ENCODE peak calls at places on chromosome 7, in six cellular contexts. O is PC-3, G is esophagus squamous epithelium, U is aorta, X is thoracic aorta, N is MM.1S. B is an unnamed sample.

GRCh38 chr7:34281260-34281659 is 375.9 kb downstream of the BMPER start:
- DNase-seq in O (no peak), G (no peak), U (no peak), X (no peak), N (no peak), B (peak)

GRCh38 chr7:71750290-71750689 is 618.3 kb downstream of the GALNT17 start:
- DNase-seq in O (no peak), G (no peak), U (no peak), X (no peak), N (no peak), B (no peak)

GRCh38 chr7:12635830-12636229 is 51.6 kb upstream of the ARL4A start:
- DNase-seq in O (no peak), G (no peak), U (no peak), X (no peak), N (peak), B (no peak)

GRCh38 chr7:134140889-134141867 is 14.0 kb downstream of the LRGUK start:
- DNase-seq in O (peak), G (no peak), U (peak), X (no peak), N (peak), B (peak)

GRCh38 chr7:106072715-106073091 is 39.4 kb downstream of the SYPL1 start:
- DNase-seq in O (no peak), G (no peak), U (no peak), X (no peak), N (no peak), B (no peak)

GRCh38 chr7:1520574-1521234 is 9.8 kb upstream of the MAFK start:
- DNase-seq in O (peak), G (no peak), U (peak), X (no peak), N (no peak), B (no peak)

GRCh38 chr7:132276986-132277716 is 299.1 kb downstream of the PLXNA4 start:
- DNase-seq in O (peak), G (no peak), U (no peak), X (no peak), N (no peak), B (no peak)

GRCh38 chr7:115135111-115135510 is 213.2 kb downstream of the MDFIC start:
- DNase-seq in O (peak), G (no peak), U (no peak), X (no peak), N (no peak), B (no peak)

GRCh38 chr7:149662591-149663095 is 110.7 kb downstream of the ZNF467 start:
- DNase-seq in O (peak), G (no peak), U (peak), X (peak), N (peak), B (peak)

GRCh38 chr7:7216279-7216678 is 33.9 kb downstream of the C1GALT1 start:
- DNase-seq in O (no peak), G (no peak), U (no peak), X (no peak), N (no peak), B (no peak)
- H3K27ac ChIP-seq in O (no peak), G (no peak), U (no peak), X (no peak), N (no peak), B (no peak)

DNA sequence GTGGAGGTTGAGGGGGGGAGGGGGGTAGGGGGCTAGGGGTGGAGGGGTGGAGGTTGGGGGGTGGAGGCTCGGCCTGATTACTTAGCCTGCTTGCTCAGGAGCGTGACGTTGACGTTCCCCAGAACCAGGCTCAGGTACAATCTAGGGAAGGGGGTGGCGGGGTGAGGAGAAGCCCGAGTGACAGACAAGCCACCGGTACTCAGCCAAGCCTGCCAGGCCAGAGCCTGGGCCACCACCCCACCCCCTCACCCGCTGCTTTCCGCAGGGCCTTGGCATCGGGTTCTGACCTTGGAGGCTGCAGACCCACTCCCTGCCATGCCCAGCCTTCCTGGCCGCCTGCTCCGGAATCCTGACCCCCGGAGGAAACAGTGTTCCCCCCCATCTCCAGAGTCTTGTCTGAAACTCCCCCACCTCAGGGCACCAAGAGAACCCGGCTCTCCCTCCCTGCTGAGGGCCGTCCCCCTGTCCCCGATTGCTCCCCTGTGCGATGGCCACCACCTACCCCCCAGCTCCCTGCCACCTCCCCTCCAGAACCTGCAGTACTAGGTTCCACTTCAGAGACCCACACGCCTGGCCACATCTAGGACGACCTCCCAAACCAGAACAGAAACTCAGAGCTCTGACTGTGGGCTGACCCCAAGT is 5.2 kb downstream of the TMEM120A start:
- DNase-seq in O (no peak), G (no peak), U (no peak), X (no peak), N (no peak), B (no peak)
- H3K27ac ChIP-seq in O (no peak), G (peak), U (peak), X (peak), N (no peak), B (no peak)

GRCh38 chr7:131233193-131233592 is 94.5 kb upstream of the MKLN1 start:
- DNase-seq in O (no peak), G (no peak), U (no peak), X (no peak), N (no peak), B (no peak)

GRCh38 chr7:131238260-131238940 is 89.3 kb upstream of the MKLN1 start:
- DNase-seq in O (peak), G (no peak), U (no peak), X (no peak), N (no peak), B (no peak)

GRCh38 chr7:131234719-131235488 is 92.8 kb upstream of the MKLN1 start:
- DNase-seq in O (no peak), G (no peak), U (no peak), X (no peak), N (no peak), B (no peak)

GRCh38 chr7:131236318-131236672 is 91.4 kb upstream of the MKLN1 start:
- DNase-seq in O (no peak), G (no peak), U (no peak), X (no peak), N (no peak), B (no peak)

GRCh38 chr7:131235489-131236317 is 92.0 kb upstream of the MKLN1 start:
- DNase-seq in O (peak), G (no peak), U (peak), X (peak), N (no peak), B (no peak)
- H3K27ac ChIP-seq in O (peak), G (peak), U (no peak), X (no peak), N (no peak), B (no peak)

GRCh38 chr7:138967159-138967558 is 14.0 kb downstream of the KIAA1549 start:
- DNase-seq in O (no peak), G (no peak), U (no peak), X (no peak), N (no peak), B (no peak)
- H3K27ac ChIP-seq in O (no peak), G (no peak), U (no peak), X (no peak), N (no peak), B (no peak)

DNA sequence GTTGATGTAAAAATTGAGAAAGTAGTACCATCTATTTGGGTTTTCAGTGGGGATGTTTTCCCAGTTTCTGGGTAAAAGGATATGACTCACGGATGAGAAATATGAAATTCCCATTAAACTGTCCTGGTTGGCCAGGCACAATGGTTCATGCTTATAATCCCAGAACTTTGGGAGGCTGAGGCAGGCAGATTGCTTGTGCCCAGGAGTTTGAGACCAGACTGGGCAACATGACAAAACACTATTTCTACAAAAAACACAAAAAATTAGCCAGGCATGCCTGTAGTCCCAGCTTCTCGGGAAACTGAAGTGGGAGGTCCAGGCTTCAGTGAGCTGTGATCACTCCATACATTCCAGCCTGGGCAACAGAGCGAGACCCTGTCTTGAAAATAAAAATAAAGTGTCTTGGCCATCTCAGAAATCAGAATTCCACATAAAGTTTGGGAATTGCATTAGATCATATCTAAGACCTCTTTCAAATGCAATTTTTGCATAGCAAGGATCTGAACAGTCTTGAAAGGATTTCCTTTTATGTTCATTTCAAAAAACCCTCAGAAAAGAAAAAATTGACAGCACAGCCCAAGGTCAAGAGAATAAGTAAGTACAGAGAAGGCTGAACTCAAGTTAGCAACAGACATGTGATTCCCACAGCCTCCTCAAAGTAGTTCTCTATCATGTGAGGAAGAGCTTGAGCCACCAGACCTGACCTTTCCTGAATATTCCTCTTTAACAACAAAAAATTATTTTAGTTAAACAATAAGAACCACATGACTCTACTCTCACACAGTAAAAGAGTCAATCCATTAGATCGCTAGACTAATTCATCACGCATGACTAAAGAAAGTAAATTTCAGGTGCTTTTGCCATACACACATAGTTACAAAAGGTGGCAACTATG is 141.5 kb upstream of the CAV2 start:
- DNase-seq in O (peak), G (no peak), U (no peak), X (no peak), N (no peak), B (no peak)
- H3K27ac ChIP-seq in O (peak), G (peak), U (peak), X (peak), N (no peak), B (no peak)

DNA sequence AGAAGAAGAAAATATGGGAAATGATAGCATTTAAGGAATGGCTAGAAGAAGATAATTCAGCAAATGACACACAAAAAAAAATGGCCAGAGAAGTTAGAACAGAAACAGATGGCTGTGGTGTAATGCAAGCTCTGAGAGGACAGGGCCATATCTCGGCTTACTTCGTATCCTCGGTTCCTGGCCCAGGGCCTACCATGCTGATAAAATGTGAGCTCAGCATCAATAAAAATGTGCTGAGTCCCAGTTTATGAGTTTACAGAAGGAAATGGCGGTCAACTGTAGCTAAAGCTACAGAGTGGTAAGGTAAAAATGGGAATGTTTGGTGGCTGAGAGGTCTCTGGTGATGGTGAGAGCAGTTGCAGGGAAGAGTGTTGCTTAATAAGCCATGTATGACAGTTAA is 40.8 kb downstream of the HBP1 start:
- DNase-seq in O (peak), G (no peak), U (no peak), X (no peak), N (no peak), B (no peak)
- H3K27ac ChIP-seq in O (no peak), G (no peak), U (no peak), X (no peak), N (no peak), B (no peak)

GRCh38 chr7:95595825-95596182 is 512 bp downstream of the PDK4 start:
- DNase-seq in O (no peak), G (no peak), U (no peak), X (no peak), N (no peak), B (no peak)

GRCh38 chr7:95592570-95592969 is 3.7 kb downstream of the PDK4 start:
- DNase-seq in O (no peak), G (no peak), U (no peak), X (no peak), N (no peak), B (no peak)

GRCh38 chr7:95590387-95591248 is 5.7 kb downstream of the PDK4 start:
- DNase-seq in O (no peak), G (no peak), U (no peak), X (no peak), N (no peak), B (no peak)

GRCh38 chr7:95594185-95594584 is 2.1 kb downstream of the PDK4 start:
- DNase-seq in O (no peak), G (no peak), U (no peak), X (no peak), N (no peak), B (no peak)

GRCh38 chr7:95593343-95593742 is 3.0 kb downstream of the PDK4 start:
- DNase-seq in O (no peak), G (no peak), U (no peak), X (no peak), N (no peak), B (no peak)
- H3K27ac ChIP-seq in O (no peak), G (peak), U (no peak), X (peak), N (no peak), B (no peak)

GRCh38 chr7:44107961-44108767 is 4.0 kb downstream of the AEBP1 start:
- DNase-seq in O (no peak), G (no peak), U (peak), X (no peak), N (no peak), B (no peak)
- H3K27ac ChIP-seq in O (no peak), G (peak), U (peak), X (peak), N (no peak), B (no peak)

DNA sequence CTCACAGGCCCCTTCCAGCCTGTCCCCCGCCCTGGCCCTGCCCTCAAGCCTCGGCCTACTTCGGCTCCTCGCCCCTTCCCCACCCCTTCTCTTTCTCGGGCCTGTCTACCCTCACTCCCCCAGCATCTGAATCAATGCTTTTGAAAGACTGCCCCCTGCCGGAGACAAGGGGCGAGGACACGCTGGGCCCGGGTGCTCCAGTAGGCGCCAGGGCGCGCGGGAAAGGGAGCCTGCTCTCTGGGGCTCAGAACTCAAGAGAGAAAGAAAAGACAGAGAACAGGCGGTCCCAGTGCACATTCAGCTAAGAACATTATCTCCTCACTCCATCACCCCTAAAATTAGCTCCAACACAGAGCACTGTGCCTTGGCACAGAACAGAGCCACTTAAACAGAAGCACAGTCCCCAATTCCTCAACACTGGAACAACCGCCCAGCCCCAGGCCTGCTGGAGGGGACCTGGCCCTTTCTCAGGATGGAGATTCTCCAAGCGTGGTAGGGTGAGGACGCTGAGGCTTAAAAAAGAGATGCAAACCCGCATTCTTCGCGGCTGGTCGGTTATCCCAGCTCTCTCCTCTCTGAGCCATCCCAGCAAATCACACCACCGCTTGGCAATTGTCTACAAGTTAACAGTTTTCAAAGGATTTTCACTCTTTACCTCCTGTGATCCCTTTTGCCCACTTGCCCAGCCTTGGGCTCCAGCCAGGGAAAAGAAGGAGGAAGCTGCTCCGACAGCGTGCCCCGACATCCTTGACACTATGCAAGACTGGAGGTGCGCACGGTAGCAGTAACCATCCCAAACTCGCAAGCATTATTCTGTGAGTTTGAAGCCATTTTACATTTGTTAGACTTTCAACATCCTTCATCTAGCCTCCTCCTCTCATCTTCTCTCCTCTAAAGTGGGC is 2.1 kb downstream of the GIGYF1 start:
- DNase-seq in O (peak), G (no peak), U (peak), X (no peak), N (peak), B (peak)
- H3K27ac ChIP-seq in O (no peak), G (peak), U (no peak), X (no peak), N (no peak), B (peak)

GRCh38 chr7:116752305-116753074 is 80.5 kb downstream of the MET start:
- DNase-seq in O (no peak), G (no peak), U (no peak), X (no peak), N (no peak), B (no peak)
- H3K27ac ChIP-seq in O (no peak), G (no peak), U (no peak), X (no peak), N (no peak), B (no peak)

B was measured in OCI-LY7.